ENCODE peak calls at places on chromosome 10, in four cellular contexts. Q, R, G and F are unnamed samples.

GRCh38 chr10:71077796-71078453 is 134.4 kb upstream of the UNC5B start:
- DNase-seq in Q (no peak), R (peak; percentile 11), G (peak; percentile 5), F (no peak)

GRCh38 chr10:75245354-75246001 is 9.7 kb upstream of the COMTD1 start:
- DNase-seq in Q (no peak), R (no peak), G (peak; percentile 48), F (no peak)

GRCh38 chr10:48478980-48479811 is 125.7 kb downstream of the ARHGAP22 start:
- DNase-seq in Q (no peak), R (peak; percentile 56), G (peak; percentile 48), F (no peak)

GRCh38 chr10:73205121-73205520 is 37.2 kb downstream of the FAM149B1 start:
- DNase-seq in Q (no peak), R (no peak), G (no peak), F (no peak)

GRCh38 chr10:113113918-113114317 is 163.9 kb downstream of the TCF7L2 start:
- DNase-seq in Q (no peak), R (no peak), G (no peak), F (no peak)

GRCh38 chr10:95728535-95728934 is 27.4 kb upstream of the ENTPD1 start:
- DNase-seq in Q (no peak), R (no peak), G (no peak), F (no peak)

GRCh38 chr10:18658301-18658991 is 785 bp upstream of the ARL5B start:
- DNase-seq in Q (peak; percentile 74), R (no peak), G (no peak), F (no peak)

GRCh38 chr10:121459765-121460453 is 138.3 kb downstream of the FGFR2 start:
- DNase-seq in Q (peak; percentile 86), R (peak; percentile 75), G (peak; percentile 82), F (no peak)

GRCh38 chr10:6928531-6929080 is 348.5 kb upstream of the PRKCQ start:
- DNase-seq in Q (peak; percentile 6), R (no peak), G (no peak), F (no peak)
- H3K4me3 ChIP-seq in Q (no peak overlapping the region), R (no peak overlapping the region), G (no peak overlapping the region), F (peak overlapping the region; percentile 34)

GRCh38 chr10:100009793-100010676 is at the start of gene DNMBP:
- DNase-seq in Q (peak; percentile 79), R (peak; percentile 89), G (peak; percentile 93), F (peak; percentile 58)
- H3K4me1 ChIP-seq in Q (peaks cover 23% of the 10 kb centered on the region), R (no peaks in the 10 kb centered on the region), G (peaks cover 5% of the 10 kb centered on the region), F (peaks cover 10% of the 10 kb centered on the region)

DNA sequence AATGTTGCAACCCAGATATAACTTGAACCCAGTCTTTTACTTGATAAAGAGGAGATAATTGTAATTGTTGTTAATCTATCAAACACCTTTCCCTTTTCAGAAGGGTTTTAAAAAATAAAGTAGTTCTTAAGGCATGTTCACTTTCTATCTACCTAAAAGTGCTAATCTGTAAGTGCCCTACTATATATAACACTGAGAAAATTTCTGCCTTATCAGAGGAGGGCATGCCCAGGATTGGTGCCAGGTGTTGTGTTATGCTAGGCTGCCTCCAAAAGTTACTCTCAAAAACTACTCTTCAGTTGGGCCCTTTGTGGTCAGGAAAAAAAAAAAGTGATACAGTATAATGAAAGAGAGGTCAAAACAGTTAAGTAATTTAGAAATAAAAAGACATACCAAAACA is 36.3 kb downstream of the SMNDC1 start:
- DNase-seq in Q (no peak), R (no peak), G (no peak), F (no peak)
- H3K27ac ChIP-seq in Q (no peak overlapping the region), R (peak overlapping the region; percentile 74), G (no peak overlapping the region), F (no peak overlapping the region)

GRCh38 chr10:68470300-68470699 is 1.5 kb downstream of the DNA2 start:
- DNase-seq in Q (no peak), R (no peak), G (no peak), F (no peak)
- H3K4me3 ChIP-seq in Q (peak overlapping the region; percentile 86), R (no peak overlapping the region), G (peak overlapping the region; percentile 100), F (no peak overlapping the region)

DNA sequence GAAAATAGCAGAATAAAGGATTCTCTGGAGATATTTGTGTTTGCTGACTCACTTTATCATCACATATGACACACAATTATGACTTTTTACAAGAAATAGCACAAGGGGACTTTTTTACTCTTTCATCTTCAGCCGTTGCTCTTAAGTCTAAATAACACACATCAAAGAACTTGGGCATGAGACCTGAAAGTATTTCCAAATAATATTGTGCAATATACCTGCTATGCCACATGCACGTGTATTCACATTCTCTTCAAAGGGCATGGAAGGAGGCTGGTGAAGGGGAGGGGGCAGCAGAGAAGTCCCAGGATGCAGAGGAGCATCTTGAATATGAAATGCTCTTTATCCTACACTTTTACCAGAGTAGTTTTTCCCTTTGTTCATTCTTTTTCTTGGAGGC is 4.1 kb upstream of the ADARB2 start:
- DNase-seq in Q (no peak), R (no peak), G (no peak), F (no peak)
- H3K4me1 ChIP-seq in Q (no peaks in the 10 kb centered on the region), R (no peaks in the 10 kb centered on the region), G (no peaks in the 10 kb centered on the region), F (peaks cover 9% of the 10 kb centered on the region)

GRCh38 chr10:104262055-104262454 is 6.9 kb upstream of the GSTO2 start:
- DNase-seq in Q (no peak), R (no peak), G (no peak), F (no peak)

GRCh38 chr10:104260775-104261115 is 6.1 kb downstream of the GSTO1 start:
- DNase-seq in Q (peak; percentile 72), R (no peak), G (no peak), F (no peak)

GRCh38 chr10:104259456-104259855 is 4.8 kb downstream of the GSTO1 start:
- DNase-seq in Q (no peak), R (no peak), G (no peak), F (no peak)

GRCh38 chr10:104258209-104258608 is 3.5 kb downstream of the GSTO1 start:
- DNase-seq in Q (no peak), R (no peak), G (no peak), F (no peak)

DNA sequence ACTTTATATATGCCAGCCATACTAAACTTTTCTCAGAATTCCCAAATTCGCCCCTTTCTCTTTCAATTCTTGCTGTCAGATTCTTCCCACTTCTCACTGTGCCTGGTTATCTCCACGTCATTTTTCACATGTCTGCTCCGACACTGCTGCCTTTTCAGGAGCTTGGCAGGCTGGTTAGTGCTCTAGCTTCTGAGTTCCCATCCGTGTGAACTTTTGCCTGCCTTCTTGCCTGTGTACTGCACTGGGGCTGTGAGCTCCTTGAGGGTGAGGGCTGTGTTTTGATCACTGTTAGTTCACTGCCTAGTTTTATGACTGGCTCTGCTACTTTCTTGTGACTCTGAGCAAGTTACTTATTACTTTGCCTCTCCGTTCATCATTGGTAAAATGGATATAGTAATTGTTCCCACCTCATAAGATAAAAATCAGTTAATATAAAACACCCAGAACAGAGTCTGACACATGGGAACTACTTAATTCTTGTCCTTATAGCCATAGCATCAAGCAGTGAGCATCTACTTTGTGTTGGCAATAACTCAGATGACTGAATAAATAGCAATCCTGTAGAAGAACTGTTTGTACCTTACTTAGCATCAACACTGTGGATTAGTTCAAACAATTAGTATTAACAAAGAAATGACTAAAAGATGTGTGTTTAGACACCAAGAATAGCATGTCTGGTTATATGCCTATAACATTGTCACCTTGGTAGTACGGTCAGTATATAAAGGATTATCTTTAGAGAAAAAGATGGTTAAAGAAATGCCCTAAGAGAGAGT is 5.5 kb downstream of the GSTO1 start:
- DNase-seq in Q (peak; percentile 22), R (no peak), G (no peak), F (no peak)
- H3K27ac ChIP-seq in Q (peak overlapping the region; percentile 64), R (peak overlapping the region; percentile 35), G (no peak overlapping the region), F (peak overlapping the region; percentile 25)

GRCh38 chr10:25959540-25960232 is 25.7 kb downstream of the MYO3A start:
- DNase-seq in Q (no peak), R (no peak), G (no peak), F (no peak)
- H3K4me3 ChIP-seq in Q (no peak overlapping the region), R (no peak overlapping the region), G (no peak overlapping the region), F (no peak overlapping the region)

GRCh38 chr10:46293832-46294640 is 7.2 kb downstream of the ANTXRL start:
- DNase-seq in Q (no peak), R (peak; percentile 43), G (peak; percentile 62), F (no peak)

GRCh38 chr10:46294641-46295230 is 7.9 kb downstream of the ANTXRL start:
- DNase-seq in Q (no peak), R (peak; percentile 46), G (peak; percentile 38), F (no peak)

GRCh38 chr10:46292573-46293023 is 5.8 kb downstream of the ANTXRL start:
- DNase-seq in Q (no peak), R (peak; percentile 41), G (peak; percentile 51), F (no peak)

GRCh38 chr10:46291817-46292572 is 5.2 kb downstream of the ANTXRL start:
- DNase-seq in Q (no peak), R (peak; percentile 52), G (peak; percentile 55), F (no peak)

DNA sequence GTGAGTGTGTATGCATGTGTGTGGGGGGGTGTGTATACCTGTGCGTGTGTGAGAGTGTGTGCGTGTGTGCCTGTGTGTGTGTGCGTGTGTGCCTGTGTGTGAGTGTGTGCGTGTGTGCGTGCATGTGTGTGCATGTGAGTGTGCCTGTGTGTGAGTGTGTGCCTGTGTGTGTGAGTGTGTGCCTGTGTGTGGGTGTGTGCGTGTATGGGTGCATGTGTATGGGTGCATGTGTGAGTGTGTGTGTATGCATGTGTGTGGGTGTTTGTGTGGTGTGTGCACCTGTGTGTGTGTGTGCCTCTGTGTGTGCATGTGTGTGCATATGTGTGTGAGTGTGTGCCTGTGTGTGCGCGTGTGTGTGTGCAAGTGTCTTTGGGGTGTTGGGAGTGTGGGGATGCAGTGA is 6.4 kb downstream of the ANTXRL start:
- DNase-seq in Q (no peak), R (peak; percentile 34), G (no peak), F (no peak)
- H3K4me1 ChIP-seq in Q (no peaks in the 10 kb centered on the region), R (no peaks in the 10 kb centered on the region), G (no peaks in the 10 kb centered on the region), F (peaks cover 2% of the 10 kb centered on the region)

GRCh38 chr10:79145517-79146470 is 77.0 kb downstream of the ZMIZ1 start:
- DNase-seq in Q (no peak), R (no peak), G (no peak), F (no peak)
- H3K27ac ChIP-seq in Q (peak overlapping the region; percentile 83), R (peak overlapping the region; percentile 79), G (peak overlapping the region; percentile 2), F (peak overlapping the region; percentile 44)